ENCODE peak calls at places on chromosome 6, in eight cellular contexts. F, C, B, G, X, S, K and M are unnamed samples.

GRCh38 chr6:121573466-121573865 is 138.0 kb downstream of the GJA1 start:
- DNase-seq in F (no peak), C (no peak), B (no peak), G (no peak), X (no peak), S (no peak), K (no peak), M (no peak)

GRCh38 chr6:43977404-43978111 is 149.7 kb downstream of the MRPL14 start:
- DNase-seq in F (no peak), C (no peak), B (no peak), G (no peak), X (no peak), S (no peak), K (no peak), M (no peak)

GRCh38 chr6:37083243-37084138 is 78.0 kb downstream of the FGD2 start:
- DNase-seq in F (no peak), C (peak; percentile 81), B (peak; percentile 48), G (peak; percentile 96), X (peak; percentile 95), S (no peak), K (no peak), M (no peak)

GRCh38 chr6:93416575-93417420 is 2.6 kb downstream of the EPHA7 start:
- DNase-seq in F (peak; percentile 79), C (peak; percentile 57), B (peak; percentile 6), G (no peak), X (peak; percentile 30), S (no peak), K (peak; percentile 79), M (peak; percentile 8)

GRCh38 chr6:128394171-128394570 is 126.2 kb downstream of the PTPRK start:
- DNase-seq in F (no peak), C (no peak), B (peak; percentile 27), G (no peak), X (peak; percentile 66), S (no peak), K (no peak), M (no peak)

GRCh38 chr6:45698046-45698445 is 317.6 kb downstream of the CLIC5 start:
- DNase-seq in F (no peak), C (no peak), B (no peak), G (no peak), X (no peak), S (no peak), K (no peak), M (no peak)

GRCh38 chr6:111503194-111503593 is 20.2 kb upstream of the REV3L start:
- DNase-seq in F (peak; percentile 58), C (no peak), B (peak; percentile 47), G (no peak), X (no peak), S (no peak), K (peak; percentile 59), M (no peak)

GRCh38 chr6:551405-551804 is 105.5 kb downstream of the HUS1B start:
- DNase-seq in F (peak; percentile 70), C (peak; percentile 49), B (peak; percentile 13), G (peak; percentile 12), X (peak; percentile 32), S (no peak), K (peak; percentile 63), M (peak; percentile 47)

GRCh38 chr6:84013354-84013753 is 20.2 kb upstream of the MRAP2 start:
- DNase-seq in F (no peak), C (no peak), B (no peak), G (no peak), X (no peak), S (no peak), K (no peak), M (no peak)

GRCh38 chr6:80543598-80544181 is 437.2 kb downstream of the BCKDHB start:
- DNase-seq in F (no peak), C (peak; percentile 9), B (peak; percentile 91), G (no peak), X (peak; percentile 39), S (no peak), K (peak; percentile 28), M (peak; percentile 49)

GRCh38 chr6:39263299-39264037 is 34.2 kb upstream of the KCNK5 start:
- DNase-seq in F (no peak), C (no peak), B (no peak), G (no peak), X (no peak), S (no peak), K (peak; percentile 83), M (peak; percentile 49)

GRCh38 chr6:135567375-135568083 is 70.0 kb upstream of the AHI1 start:
- DNase-seq in F (no peak), C (no peak), B (no peak), G (no peak), X (no peak), S (no peak), K (no peak), M (no peak)

GRCh38 chr6:391559-392440 is at the start of gene IRF4:
- DNase-seq in F (peak; percentile 73), C (no peak), B (no peak), G (no peak), X (no peak), S (no peak), K (peak; percentile 72), M (no peak)

GRCh38 chr6:56199956-56200355 is 47.4 kb downstream of the COL21A1 start:
- DNase-seq in F (no peak), C (no peak), B (peak; percentile 9), G (no peak), X (peak; percentile 23), S (no peak), K (no peak), M (peak; percentile 64)

GRCh38 chr6:10386260-10386659 is 28.6 kb downstream of the TFAP2A start:
- DNase-seq in F (no peak), C (no peak), B (no peak), G (no peak), X (no peak), S (no peak), K (no peak), M (no peak)

GRCh38 chr6:39791850-39792500 is at the start of gene DAAM2:
- DNase-seq in F (peak; percentile 70), C (peak; percentile 78), B (peak; percentile 35), G (no peak), X (peak; percentile 49), S (no peak), K (peak; percentile 66), M (no peak)

GRCh38 chr6:87630746-87631145 is 40.8 kb downstream of the ORC3 start:
- DNase-seq in F (no peak), C (no peak), B (no peak), G (no peak), X (no peak), S (no peak), K (no peak), M (no peak)

GRCh38 chr6:87628881-87629280 is 38.9 kb downstream of the ORC3 start:
- DNase-seq in F (no peak), C (no peak), B (peak; percentile 70), G (no peak), X (peak; percentile 28), S (no peak), K (no peak), M (no peak)

GRCh38 chr6:87637106-87637505 is 47.2 kb downstream of the ORC3 start:
- DNase-seq in F (no peak), C (no peak), B (no peak), G (no peak), X (no peak), S (no peak), K (no peak), M (no peak)

GRCh38 chr6:87636313-87636712 is 46.4 kb downstream of the ORC3 start:
- DNase-seq in F (no peak), C (no peak), B (no peak), G (no peak), X (no peak), S (no peak), K (no peak), M (no peak)

DNA sequence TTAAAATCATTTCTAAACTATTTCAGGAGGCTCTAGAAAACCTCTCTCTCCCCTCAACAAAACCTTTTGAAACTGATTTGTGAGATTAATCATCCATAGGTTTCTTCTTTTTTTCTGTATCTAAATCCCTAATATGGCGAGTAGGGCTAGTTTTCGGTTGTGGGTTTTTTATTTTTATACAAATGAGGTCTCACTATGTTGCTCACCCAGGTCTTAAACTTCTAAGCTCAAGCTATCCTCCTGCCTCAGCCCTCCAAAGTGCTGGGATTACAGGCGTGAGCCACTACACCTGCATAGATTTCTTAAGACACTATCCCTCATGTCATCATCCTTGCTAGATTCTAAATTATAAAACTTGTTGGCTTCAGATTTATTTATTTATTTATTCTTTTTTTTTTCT is 43.9 kb downstream of the ORC3 start:
- DNase-seq in F (no peak), C (no peak), B (no peak), G (no peak), X (no peak), S (no peak), K (no peak), M (no peak)
- H3K36me3 ChIP-seq in F (peaks cover 8% of the 10 kb centered on the region), C (no peaks in the 10 kb centered on the region), B (peaks cover 19% of the 10 kb centered on the region), G (peaks cover 35% of the 10 kb centered on the region), X (no peaks in the 10 kb centered on the region), S (no peaks in the 10 kb centered on the region), K (peaks cover 11% of the 10 kb centered on the region), M (peaks cover 3% of the 10 kb centered on the region)

GRCh38 chr6:41654433-41655020 is 16.3 kb downstream of the MDFI start:
- DNase-seq in F (no peak), C (no peak), B (no peak), G (no peak), X (no peak), S (no peak), K (no peak), M (no peak)
- TF ChIP-seq EZH2 in F (no peak), C (no peak), B (no peak), G (no peak), X (no peak), S (no peak), K (no peak), M (no peak)

GRCh38 chr6:15280023-15280422 is 34.2 kb downstream of the JARID2 start:
- DNase-seq in F (no peak), C (no peak), B (peak; percentile 40), G (peak; percentile 44), X (peak; percentile 85), S (no peak), K (no peak), M (peak; percentile 30)
- H3K4me1 ChIP-seq in F (peaks cover 5% of the 10 kb centered on the region), C (peaks cover 23% of the 10 kb centered on the region), B (peaks cover 6% of the 10 kb centered on the region), G (peaks cover 84% of the 10 kb centered on the region), X (peaks cover 4% of the 10 kb centered on the region), S (peaks cover 12% of the 10 kb centered on the region), K (peaks cover 97% of the 10 kb centered on the region), M (peaks cover 37% of the 10 kb centered on the region)

DNA sequence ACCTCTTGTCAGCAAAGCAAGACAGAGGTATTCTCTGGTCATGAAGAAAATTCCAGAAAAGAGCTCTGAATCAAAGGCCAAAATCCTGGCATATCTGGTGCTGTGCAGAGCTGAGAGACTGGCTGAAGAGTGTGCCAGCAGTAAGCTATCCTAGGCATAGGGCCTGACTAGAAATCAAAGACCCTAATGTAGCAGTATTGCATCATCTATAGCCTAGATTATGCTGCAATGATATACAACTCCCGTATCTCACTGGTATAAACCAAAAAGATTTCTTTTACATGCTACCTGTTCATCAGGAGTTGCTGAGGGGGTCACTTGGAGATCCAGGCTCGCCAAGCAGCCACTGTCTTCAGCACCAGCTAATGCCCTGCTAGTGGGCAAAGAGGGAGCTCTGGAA is 30.9 kb upstream of the TRIM39 start:
- DNase-seq in F (no peak), C (no peak), B (no peak), G (no peak), X (no peak), S (no peak), K (no peak), M (no peak)
- H3K36me3 ChIP-seq in F (peaks cover 25% of the 10 kb centered on the region), C (no peaks in the 10 kb centered on the region), B (peaks cover 38% of the 10 kb centered on the region), G (peaks cover 49% of the 10 kb centered on the region), X (peaks cover 8% of the 10 kb centered on the region), S (peaks cover 14% of the 10 kb centered on the region), K (peaks cover 49% of the 10 kb centered on the region), M (peaks cover 18% of the 10 kb centered on the region)